ENCODE peak calls at places on chromosomes 7 and 10, in eight cellular contexts. One of them, this sample, is unnamed.

GRCh38 chr10:92291921-92292860 is 1.2 kb downstream of the MARCHF5 start:
- DNase-seq in SHP77: peak
- DNase-seq in glutamatergic neuron: peak
- DNase-seq in GM13977: peak
- DNase-seq in stimulated activated CD8-positive, alpha-beta memory T cell treated with anti-CD3 and anti-CD28 coated beads, Interleukin-12 subunit alpha, Interleukin-12 subunit beta, amount 100 ng/mL, for 1 hour: no peak
- DNase-seq in brain microvascular endothelial cell: peak
- DNase-seq in T-cell: peak
- DNase-seq in RWPE2: no peak
- DNase-seq in this sample: peak

GRCh38 chr7:41693150-41693997 is 9.5 kb downstream of the INHBA start:
- DNase-seq in T-cell: no peak
- DNase-seq in GM13977: no peak
- DNase-seq in brain microvascular endothelial cell: no peak
- DNase-seq in SHP77: peak
- DNase-seq in glutamatergic neuron: no peak
- DNase-seq in stimulated activated CD8-positive, alpha-beta memory T cell treated with anti-CD3 and anti-CD28 coated beads, Interleukin-12 subunit alpha, Interleukin-12 subunit beta, amount 100 ng/mL, for 1 hour: no peak
- DNase-seq in RWPE2: no peak
- DNase-seq in this sample: no peak

GRCh38 chr10:103932996-103933395 is 15.0 kb upstream of the STN1 start:
- DNase-seq in SHP77: no peak
- DNase-seq in stimulated activated CD8-positive, alpha-beta memory T cell treated with anti-CD3 and anti-CD28 coated beads, Interleukin-12 subunit alpha, Interleukin-12 subunit beta, amount 100 ng/mL, for 1 hour: no peak
- DNase-seq in glutamatergic neuron: no peak
- DNase-seq in brain microvascular endothelial cell: no peak
- DNase-seq in T-cell: no peak
- DNase-seq in GM13977: no peak
- DNase-seq in RWPE2: no peak
- DNase-seq in this sample: no peak

GRCh38 chr10:11551915-11552602 is 59.4 kb downstream of the USP6NL start:
- DNase-seq in T-cell: no peak
- DNase-seq in brain microvascular endothelial cell: peak
- DNase-seq in glutamatergic neuron: no peak
- DNase-seq in RWPE2: no peak
- DNase-seq in GM13977: no peak
- DNase-seq in stimulated activated CD8-positive, alpha-beta memory T cell treated with anti-CD3 and anti-CD28 coated beads, Interleukin-12 subunit alpha, Interleukin-12 subunit beta, amount 100 ng/mL, for 1 hour: no peak
- DNase-seq in SHP77: no peak
- DNase-seq in this sample: no peak

GRCh38 chr10:34190594-34190993 is 624.5 kb downstream of the PARD3 start:
- DNase-seq in T-cell: no peak
- DNase-seq in RWPE2: no peak
- DNase-seq in GM13977: no peak
- DNase-seq in SHP77: no peak
- DNase-seq in stimulated activated CD8-positive, alpha-beta memory T cell treated with anti-CD3 and anti-CD28 coated beads, Interleukin-12 subunit alpha, Interleukin-12 subunit beta, amount 100 ng/mL, for 1 hour: no peak
- DNase-seq in brain microvascular endothelial cell: no peak
- DNase-seq in glutamatergic neuron: no peak
- DNase-seq in this sample: no peak

GRCh38 chr7:132368246-132368900 is 207.9 kb downstream of the PLXNA4 start:
- DNase-seq in glutamatergic neuron: no peak
- DNase-seq in stimulated activated CD8-positive, alpha-beta memory T cell treated with anti-CD3 and anti-CD28 coated beads, Interleukin-12 subunit alpha, Interleukin-12 subunit beta, amount 100 ng/mL, for 1 hour: no peak
- DNase-seq in brain microvascular endothelial cell: no peak
- DNase-seq in RWPE2: no peak
- DNase-seq in SHP77: peak
- DNase-seq in T-cell: no peak
- DNase-seq in GM13977: no peak
- DNase-seq in this sample: no peak

GRCh38 chr7:52154382-52154781 is 837.8 kb upstream of the COBL start:
- DNase-seq in RWPE2: no peak
- DNase-seq in T-cell: no peak
- DNase-seq in glutamatergic neuron: no peak
- DNase-seq in stimulated activated CD8-positive, alpha-beta memory T cell treated with anti-CD3 and anti-CD28 coated beads, Interleukin-12 subunit alpha, Interleukin-12 subunit beta, amount 100 ng/mL, for 1 hour: no peak
- DNase-seq in GM13977: no peak
- DNase-seq in brain microvascular endothelial cell: no peak
- DNase-seq in SHP77: no peak
- DNase-seq in this sample: no peak

GRCh38 chr7:50477640-50478039 is 27.5 kb upstream of the FIGNL1 start:
- DNase-seq in T-cell: no peak
- DNase-seq in glutamatergic neuron: no peak
- DNase-seq in GM13977: no peak
- DNase-seq in RWPE2: no peak
- DNase-seq in brain microvascular endothelial cell: no peak
- DNase-seq in SHP77: peak
- DNase-seq in stimulated activated CD8-positive, alpha-beta memory T cell treated with anti-CD3 and anti-CD28 coated beads, Interleukin-12 subunit alpha, Interleukin-12 subunit beta, amount 100 ng/mL, for 1 hour: no peak
- DNase-seq in this sample: no peak

GRCh38 chr10:103069453-103070331 is 123.4 kb downstream of the NT5C2 start:
- DNase-seq in glutamatergic neuron: peak
- DNase-seq in RWPE2: no peak
- DNase-seq in SHP77: peak
- DNase-seq in brain microvascular endothelial cell: peak
- DNase-seq in T-cell: peak
- DNase-seq in GM13977: peak
- DNase-seq in stimulated activated CD8-positive, alpha-beta memory T cell treated with anti-CD3 and anti-CD28 coated beads, Interleukin-12 subunit alpha, Interleukin-12 subunit beta, amount 100 ng/mL, for 1 hour: peak
- DNase-seq in this sample: peak

GRCh38 chr7:151393031-151393977 is 16.5 kb downstream of the WDR86 start:
- DNase-seq in SHP77: no peak
- DNase-seq in stimulated activated CD8-positive, alpha-beta memory T cell treated with anti-CD3 and anti-CD28 coated beads, Interleukin-12 subunit alpha, Interleukin-12 subunit beta, amount 100 ng/mL, for 1 hour: no peak
- DNase-seq in T-cell: no peak
- DNase-seq in brain microvascular endothelial cell: no peak
- DNase-seq in RWPE2: peak
- DNase-seq in GM13977: no peak
- DNase-seq in glutamatergic neuron: peak
- DNase-seq in this sample: no peak

GRCh38 chr7:77368974-77369373 is 47.2 kb downstream of the GSAP start:
- DNase-seq in glutamatergic neuron: no peak
- DNase-seq in RWPE2: no peak
- DNase-seq in T-cell: no peak
- DNase-seq in GM13977: no peak
- DNase-seq in SHP77: no peak
- DNase-seq in brain microvascular endothelial cell: peak
- DNase-seq in stimulated activated CD8-positive, alpha-beta memory T cell treated with anti-CD3 and anti-CD28 coated beads, Interleukin-12 subunit alpha, Interleukin-12 subunit beta, amount 100 ng/mL, for 1 hour: no peak
- DNase-seq in this sample: no peak

GRCh38 chr7:5636446-5636835 is 145.0 kb downstream of the RNF216 start:
- DNase-seq in stimulated activated CD8-positive, alpha-beta memory T cell treated with anti-CD3 and anti-CD28 coated beads, Interleukin-12 subunit alpha, Interleukin-12 subunit beta, amount 100 ng/mL, for 1 hour: no peak
- DNase-seq in glutamatergic neuron: no peak
- DNase-seq in GM13977: no peak
- DNase-seq in brain microvascular endothelial cell: no peak
- DNase-seq in T-cell: no peak
- DNase-seq in RWPE2: no peak
- DNase-seq in SHP77: no peak
- DNase-seq in this sample: no peak

This sample was measured in BE2C.